ENCODE peak calls at places on chromosomes 2 and 18, in ten cellular contexts. C is RWPE1; B is activated naive CD8-positive, alpha-beta T cell treated with anti-CD3 and anti-CD28 coated beads, Interleukin-2, amount 10 ng/mL, durations not matched to agents 7 days and 5 days; G is CD4-positive, alpha-beta T cell; S is T-helper 1 cell; Q is HS-5; D is NCI-H748 treated with DMSO at 0.1 percent for 48 hours; U is H54; O is neural crest cell; P is germinal center. M is an unnamed sample.

GRCh38 chr2:127641846-127642510 is 4.0 kb upstream of the GPR17 start:
- DNase-seq in O (no peak), Q (no peak), S (peak; percentile 36), G (peak; percentile 58), D (no peak), C (no peak), B (peak; percentile 70), P (peak; percentile 47), U (no peak), M (no peak)

GRCh38 chr2:106269591-106270291 is 75.6 kb upstream of the UXS1 start:
- DNase-seq in O (no peak), B (peak; percentile 50), P (peak; percentile 10), D (peak; percentile 50), S (no peak), C (no peak), U (no peak), Q (no peak), G (peak; percentile 19), M (no peak)

GRCh38 chr18:63233334-63233733 is 86.2 kb downstream of the BCL2 start:
- DNase-seq in S (no peak), U (no peak), Q (no peak), G (no peak), D (no peak), C (no peak), B (no peak), O (no peak), P (no peak), M (no peak)

GRCh38 chr2:8608411-8608954 is 73.4 kb upstream of the ID2 start:
- DNase-seq in S (no peak), O (no peak), C (no peak), D (no peak), G (no peak), B (no peak), Q (no peak), U (no peak), P (no peak), M (no peak)

GRCh38 chr2:105773568-105773967 is 28.9 kb downstream of the NCK2 start:
- DNase-seq in D (no peak), O (no peak), C (no peak), U (no peak), P (no peak), Q (no peak), G (no peak), B (no peak), S (no peak), M (no peak)

GRCh38 chr2:177970670-177971454 is 101.7 kb downstream of the PDE11A start:
- DNase-seq in P (no peak), U (no peak), Q (no peak), D (no peak), O (no peak), S (no peak), B (no peak), G (no peak), C (no peak), M (no peak)

GRCh38 chr2:9032555-9032954 is 29.1 kb upstream of the MBOAT2 start:
- DNase-seq in B (no peak), C (no peak), O (no peak), P (no peak), G (no peak), S (no peak), D (no peak), Q (no peak), U (no peak), M (no peak)

GRCh38 chr2:145807978-145808377 is 1288.1 kb upstream of the ZEB2 start:
- DNase-seq in Q (no peak), G (no peak), C (no peak), U (no peak), B (no peak), O (no peak), P (no peak), S (no peak), D (no peak), M (no peak)

GRCh38 chr18:53909668-53910067 is 314.8 kb downstream of the MBD2 start:
- DNase-seq in S (no peak), B (no peak), O (no peak), Q (peak; percentile 0), P (peak; percentile 5), G (no peak), C (no peak), D (no peak), U (peak; percentile 2), M (no peak)

GRCh38 chr2:53969285-53970094 is 1.3 kb downstream of the PSME4 start:
- DNase-seq in B (no peak), D (peak; percentile 30), G (no peak), Q (peak; percentile 79), P (no peak), S (no peak), U (peak; percentile 40), O (no peak), C (peak; percentile 81), M (no peak)

M was measured in non-pigmented ciliary epithelial cell.